ENCODE peak calls at places on chromosomes 16 and 17, in seven cellular contexts. N, C, A, I, S, W and V are unnamed samples. For H3K4me1 and H3K36me3, the result is how much of the 10 kb centered on the place peaks cover.

GRCh38 chr17:78138204-78139060 is 7.8 kb upstream of the C17orf99 start:
- DNase-seq in I (no peak), C (no peak), S (peak), A (no peak), N (no peak), W (no peak), V (no peak)

GRCh38 chr16:88798772-88799455 is 4.7 kb upstream of the CDT1 start:
- DNase-seq in W (no peak), C (no peak), I (no peak), A (no peak), S (no peak), N (no peak), V (no peak)

GRCh38 chr17:77604301-77605031 is 354.0 kb upstream of the TNRC6C start:
- DNase-seq in A (peak), S (peak), I (no peak), W (no peak), C (no peak), N (peak), V (no peak)

GRCh38 chr17:489758-490329 is 137.2 kb upstream of the RPH3AL start:
- DNase-seq in I (no peak), S (peak), A (peak), W (peak), C (no peak), N (no peak), V (peak)

GRCh38 chr16:13811834-13812233 is 108.1 kb upstream of the ERCC4 start:
- DNase-seq in W (no peak), I (no peak), C (no peak), A (no peak), N (peak), S (no peak), V (no peak)

GRCh38 chr16:86391987-86392386 is 118.3 kb upstream of the FOXF1 start:
- DNase-seq in I (no peak), N (no peak), A (no peak), W (no peak), S (no peak), C (no peak), V (no peak)

GRCh38 chr17:42409467-42410351 is 13.3 kb downstream of the CAVIN1 start:
- DNase-seq in W (no peak), S (no peak), N (peak), I (peak), A (peak), C (no peak), V (no peak)

GRCh38 chr16:3720418-3720817 is 3.1 kb upstream of the TRAP1 start:
- DNase-seq in C (no peak), I (no peak), W (no peak), A (no peak), S (no peak), N (no peak), V (no peak)

GRCh38 chr16:78770353-78771091 is 671.1 kb downstream of the WWOX start:
- DNase-seq in N (peak), I (peak), W (peak), C (peak), S (peak), A (peak), V (peak)

GRCh38 chr17:13333661-13334060 is 268.1 kb downstream of the HS3ST3A1 start:
- DNase-seq in A (no peak), C (no peak), I (no peak), N (no peak), S (no peak), W (no peak), V (no peak)

GRCh38 chr17:27949304-27949703 is 56.1 kb upstream of the LYRM9 start:
- DNase-seq in N (no peak), S (no peak), A (no peak), W (no peak), I (no peak), C (no peak), V (no peak)

GRCh38 chr17:51795401-51795800 is 363.1 kb downstream of the CA10 start:
- DNase-seq in W (no peak), C (no peak), I (no peak), S (no peak), A (no peak), N (no peak), V (no peak)

GRCh38 chr16:3904875-3905274 is 24.4 kb upstream of the CREBBP start:
- DNase-seq in A (no peak), W (no peak), C (no peak), N (no peak), I (no peak), S (peak), V (no peak)

GRCh38 chr16:75070055-75070841 is 46.3 kb downstream of the LDHD start:
- DNase-seq in N (peak), I (peak), S (no peak), W (no peak), A (no peak), C (peak), V (peak)

GRCh38 chr16:53232826-53233529 is 178.2 kb downstream of the CHD9 start:
- DNase-seq in N (no peak), W (no peak), I (no peak), S (no peak), A (no peak), C (no peak), V (no peak)

GRCh38 chr16:88874938-88875599 is 8.6 kb upstream of the PABPN1L start:
- DNase-seq in C (no peak), A (no peak), I (no peak), W (no peak), S (no peak), N (no peak), V (no peak)

GRCh38 chr16:4763791-4764190 is 3.2 kb downstream of the ZNF500 start:
- DNase-seq in W (no peak), N (no peak), A (no peak), S (no peak), C (no peak), I (no peak), V (no peak)

GRCh38 chr17:42340691-42341127 is 47.5 kb downstream of the STAT3 start:
- DNase-seq in A (no peak), I (no peak), S (no peak), C (no peak), N (no peak), W (no peak), V (no peak)

GRCh38 chr17:37342589-37342988 is 33.2 kb upstream of the C17orf78 start:
- DNase-seq in C (no peak), I (no peak), A (no peak), N (no peak), W (no peak), S (no peak), V (no peak)

GRCh38 chr16:75120253-75120652 is 3.7 kb upstream of the LDHD start:
- DNase-seq in S (no peak), I (no peak), A (no peak), N (no peak), W (no peak), C (no peak), V (no peak)

GRCh38 chr17:80254396-80255241 is 6.0 kb upstream of the RNF213 start:
- DNase-seq in A (peak), I (no peak), C (peak), N (peak), W (peak), S (no peak), V (no peak)

GRCh38 chr16:30896203-30896889 is at the start of gene CTF1:
- DNase-seq in I (peak), S (peak), A (peak), C (peak), N (peak), W (no peak), V (no peak)

GRCh38 chr17:80929449-80929848 is 62.2 kb upstream of the CHMP6 start:
- DNase-seq in W (no peak), S (peak), N (no peak), I (no peak), C (no peak), A (no peak), V (no peak)

GRCh38 chr16:66858740-66859396 is 14.7 kb downstream of the CA7 start:
- DNase-seq in S (peak), N (peak), C (no peak), A (peak), I (peak), W (no peak), V (no peak)

GRCh38 chr17:7956208-7956965 is 24.4 kb downstream of the CNTROB start:
- DNase-seq in N (no peak), W (no peak), A (no peak), I (peak), S (no peak), C (no peak), V (no peak)

GRCh38 chr17:61361084-61361483 is 38.6 kb upstream of the TBX2 start:
- DNase-seq in I (no peak), N (no peak), W (no peak), C (no peak), S (no peak), A (no peak), V (no peak)

GRCh38 chr16:88977028-88977844 is at the start of gene CBFA2T3:
- DNase-seq in S (peak), A (peak), W (no peak), N (peak), C (no peak), I (peak), V (no peak)

GRCh38 chr16:88352261-88353200 is 30.2 kb upstream of the ZNF469 start:
- DNase-seq in S (peak), C (no peak), W (no peak), A (peak), I (peak), N (peak), V (no peak)

GRCh38 chr16:19294156-19294649 is 8.7 kb downstream of the CLEC19A start:
- DNase-seq in I (peak), S (no peak), A (peak), N (peak), W (no peak), C (no peak), V (no peak)

GRCh38 chr16:86470964-86471363 is 39.4 kb upstream of the FOXF1 start:
- DNase-seq in S (no peak), N (no peak), W (no peak), C (no peak), A (no peak), I (no peak), V (no peak)

GRCh38 chr16:4876646-4877297 is 29.5 kb downstream of the UBN1 start:
- DNase-seq in C (no peak), N (no peak), A (no peak), I (no peak), W (no peak), S (no peak), V (no peak)

GRCh38 chr16:85449885-85450245 is 163.3 kb upstream of the GSE1 start:
- DNase-seq in S (no peak), A (no peak), W (no peak), C (no peak), N (no peak), I (no peak), V (no peak)

GRCh38 chr16:68626557-68626956 is 18.6 kb upstream of the CDH3 start:
- DNase-seq in I (no peak), N (no peak), C (no peak), S (no peak), W (no peak), A (no peak), V (no peak)

DNA sequence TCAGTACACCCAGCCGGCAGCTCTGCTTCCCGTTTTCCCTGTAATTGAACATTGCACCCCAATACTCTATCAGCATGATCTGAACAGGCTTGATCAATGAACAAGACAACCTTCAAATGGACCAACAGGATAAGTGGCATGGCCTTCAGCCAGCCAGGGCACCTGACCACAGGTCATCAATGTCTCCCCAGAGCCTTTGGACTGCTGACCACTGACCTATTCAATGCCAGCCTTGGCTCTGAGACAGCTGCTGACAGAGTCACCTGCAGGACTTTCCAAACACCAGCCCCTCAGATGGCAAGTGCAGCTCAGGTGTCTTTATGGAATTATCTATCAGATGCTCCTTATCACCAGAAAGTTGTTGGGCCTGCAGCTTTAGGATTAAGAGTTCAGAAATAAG is 462.9 kb upstream of the ASIC2 start:
- DNase-seq in A (no peak), I (no peak), W (no peak), C (no peak), S (no peak), N (no peak), V (no peak)
- H3K4me3 ChIP-seq in A (no peak), I (no peak), W (no peak), C (no peak), S (no peak), N (no peak), V (no peak)

DNA sequence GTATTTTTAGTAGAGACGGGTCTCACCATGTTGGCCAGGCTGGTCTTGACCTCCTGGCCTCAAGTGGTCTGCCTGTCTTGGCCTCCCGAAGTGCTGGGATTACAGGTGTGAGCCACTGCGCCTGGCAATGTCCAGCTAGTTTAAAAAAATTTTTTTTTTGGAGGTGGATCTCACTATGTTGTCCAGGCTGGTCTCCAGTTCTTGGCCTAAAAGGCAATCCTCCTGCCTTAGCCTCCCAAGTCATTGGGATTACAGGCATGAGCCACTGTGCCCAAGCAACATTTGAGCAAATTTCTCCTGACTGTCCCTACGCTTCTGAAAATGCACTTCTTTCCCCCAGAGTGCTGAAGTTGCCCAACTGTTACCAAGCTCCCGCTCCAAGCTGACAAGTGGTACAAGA is 8.0 kb downstream of the MAP3K14 start:
- DNase-seq in N (no peak), A (no peak), I (no peak), C (no peak), W (no peak), S (no peak), V (no peak)
- H3K4me1 ChIP-seq in N (half or more), A (under half), I (half or more), C (under half), W (half or more), S (half or more), V (under half)

GRCh38 chr17:40175928-40176327 is 1.3 kb upstream of the RAPGEFL1 start:
- DNase-seq in S (no peak), C (no peak), A (no peak), N (no peak), W (no peak), I (no peak), V (no peak)

GRCh38 chr17:40176409-40177110 is 710 bp upstream of the RAPGEFL1 start:
- DNase-seq in C (peak), W (no peak), A (no peak), S (no peak), I (no peak), N (no peak), V (no peak)

GRCh38 chr17:40173778-40174135 is 3.5 kb upstream of the RAPGEFL1 start:
- DNase-seq in S (no peak), C (no peak), A (no peak), I (no peak), W (no peak), N (no peak), V (no peak)

GRCh38 chr17:40174528-40174927 is 2.7 kb upstream of the RAPGEFL1 start:
- DNase-seq in N (no peak), C (no peak), W (no peak), A (no peak), I (no peak), S (no peak), V (no peak)

GRCh38 chr17:40173091-40173777 is 4.0 kb upstream of the RAPGEFL1 start:
- DNase-seq in A (no peak), N (no peak), I (no peak), W (no peak), C (no peak), S (no peak), V (no peak)
- H3K36me3 ChIP-seq in A (under half), N (half or more), I (half or more), W (under half), C (under half), S (half or more), V (half or more)

GRCh38 chr17:6554336-6554735 is 2.0 kb downstream of the PITPNM3 start:
- DNase-seq in N (no peak), W (no peak), I (no peak), S (no peak), C (no peak), A (no peak), V (no peak)
- H3K4me3 ChIP-seq in N (no peak), W (no peak), I (no peak), S (peak), C (no peak), A (no peak), V (no peak)

GRCh38 chr17:57862990-57863667 is 13.3 kb upstream of the MRPS23 start:
- DNase-seq in C (no peak), N (no peak), W (no peak), A (no peak), I (no peak), S (no peak), V (no peak)
- H3K4me1 ChIP-seq in C (under half), N (under half), W (half or more), A (under half), I (under half), S (under half), V (under half)

DNA sequence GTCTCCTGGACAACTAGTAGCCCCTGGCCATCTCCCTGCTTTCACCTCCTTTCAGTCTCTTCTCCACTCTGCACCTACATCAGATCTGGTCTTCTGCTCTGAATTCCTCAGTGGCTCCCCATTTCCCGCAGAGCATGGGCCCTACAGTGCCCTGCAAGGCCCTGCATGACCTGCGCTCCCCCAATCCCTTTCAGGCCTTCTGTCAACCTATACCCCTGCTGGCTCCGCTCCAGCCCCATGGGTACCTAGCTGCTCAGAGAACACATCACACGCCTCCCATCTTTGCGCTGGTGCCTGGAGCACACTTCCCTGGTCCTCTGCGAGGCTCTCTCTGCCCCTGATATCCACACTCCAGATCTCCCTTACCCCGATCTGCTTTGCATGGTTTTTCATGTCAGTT is 145.2 kb downstream of the KATNIP start:
- DNase-seq in N (no peak), W (no peak), S (no peak), A (no peak), I (no peak), C (no peak), V (no peak)
- H3K36me3 ChIP-seq in N (under half), W (under half), S (under half), A (under half), I (under half), C (under half), V (under half)

DNA sequence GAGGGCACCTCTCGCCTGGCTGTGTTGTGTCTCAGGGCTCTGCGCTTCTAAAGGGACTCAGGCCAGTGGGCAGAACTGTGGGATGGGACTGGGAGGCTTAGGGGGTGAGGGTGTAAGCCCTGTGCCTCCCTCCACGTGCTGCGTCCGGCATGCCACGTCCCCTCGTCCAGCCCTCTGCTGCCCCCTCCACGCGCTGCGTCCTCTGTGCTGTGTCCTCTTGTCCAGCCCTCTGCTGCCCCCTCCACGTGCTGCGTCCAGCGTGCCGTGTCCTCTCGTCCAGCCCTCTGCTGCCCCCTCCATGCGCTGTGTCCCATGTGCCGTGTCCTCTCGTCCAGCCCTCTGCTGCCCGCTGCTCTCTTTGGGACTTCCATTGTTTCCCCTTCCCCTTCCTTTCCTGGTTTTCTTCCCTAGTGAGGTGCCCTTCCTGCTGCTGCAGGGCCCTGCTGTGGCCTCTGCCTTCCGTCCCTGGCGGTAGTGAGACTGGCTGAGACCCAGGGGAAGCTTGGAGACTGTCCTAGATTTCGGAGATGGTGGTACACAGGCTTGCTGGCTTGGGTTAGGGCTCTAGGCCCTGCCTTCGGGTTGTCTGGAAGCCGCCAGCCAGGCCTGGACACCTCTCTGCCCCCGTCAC is 6.4 kb upstream of the ZNF750 start:
- DNase-seq in I (no peak), A (no peak), C (no peak), W (no peak), S (peak), N (no peak), V (no peak)
- H3K4me3 ChIP-seq in I (peak), A (no peak), C (no peak), W (no peak), S (peak), N (no peak), V (no peak)

GRCh38 chr17:3723188-3723555 is 531 bp upstream of the HASPIN start:
- DNase-seq in W (no peak), S (no peak), C (no peak), I (no peak), N (no peak), A (no peak), V (no peak)
- H3K4me1 ChIP-seq in W (under half), S (under half), C (under half), I (under half), N (under half), A (under half), V (under half)